ENCODE peak calls at places on chromosomes 6 and 20, in five cellular contexts. G is H1, U is HCT116, B is K562, X is HepG2. W is an unnamed sample.
A peak's percentile ranks its signal among the peaks of the same experiment; 100 is the strongest.

GRCh38 chr20:10171864-10172751 is 46.5 kb upstream of the SNAP25 start:
- DNase-seq in U (no peak), B (no peak), X (no peak), G (peak; percentile 66), W (peak; percentile 89)

GRCh38 chr6:10759884-10760329 is 12.3 kb downstream of the TMEM14B start:
- DNase-seq in U (peak; percentile 78), X (no peak), B (no peak), G (no peak), W (no peak)

GRCh38 chr6:156021746-156022396 is 566.2 kb upstream of the NOX3 start:
- DNase-seq in G (no peak), B (no peak), U (no peak), X (no peak), W (no peak)

GRCh38 chr20:58389324-58389967 is 417 bp downstream of the VAPB start:
- DNase-seq in B (peak; percentile 55), G (no peak), X (peak; percentile 26), U (no peak), W (peak; percentile 74)

GRCh38 chr20:18310592-18310991 is 22.3 kb downstream of the ZNF133 start:
- DNase-seq in G (no peak), B (no peak), U (no peak), X (no peak), W (no peak)

GRCh38 chr6:78538002-78538401 is 329.3 kb upstream of the IRAK1BP1 start:
- DNase-seq in U (no peak), G (no peak), X (no peak), B (no peak), W (no peak)

GRCh38 chr6:158503846-158504245 is 56.0 kb upstream of the TMEM181 start:
- DNase-seq in B (no peak), G (no peak), U (no peak), X (no peak), W (no peak)

GRCh38 chr6:4814212-4814611 is 38.0 kb downstream of the CDYL start:
- DNase-seq in U (no peak), X (no peak), B (no peak), G (no peak), W (no peak)

GRCh38 chr6:35386989-35387388 is 44.6 kb downstream of the PPARD start:
- DNase-seq in X (no peak), B (no peak), U (no peak), G (no peak), W (no peak)

GRCh38 chr20:25632940-25633790 is 9.4 kb upstream of the NANP start:
- DNase-seq in B (no peak), G (no peak), U (no peak), X (no peak), W (no peak)

GRCh38 chr6:15385521-15385920 is 139.7 kb downstream of the JARID2 start:
- DNase-seq in B (no peak), X (no peak), G (no peak), U (no peak), W (no peak)

GRCh38 chr6:15386756-15387112 is 140.9 kb downstream of the JARID2 start:
- DNase-seq in B (no peak), U (no peak), G (no peak), X (no peak), W (no peak)

GRCh38 chr6:15386110-15386755 is 140.4 kb downstream of the JARID2 start:
- DNase-seq in G (no peak), U (no peak), X (no peak), B (no peak), W (no peak)

GRCh38 chr6:15389079-15389758 is 143.3 kb downstream of the JARID2 start:
- DNase-seq in G (no peak), B (no peak), X (no peak), U (no peak), W (no peak)

GRCh38 chr6:15387118-15387517 is 141.2 kb downstream of the JARID2 start:
- DNase-seq in U (no peak), X (no peak), G (no peak), B (no peak), W (no peak)
- TF ChIP-seq JUND in U (no peak), X (no peak), G (no peak), B (no peak), W (no peak)

GRCh38 chr20:62702008-62702290 is 6.7 kb upstream of the NTSR1 start:
- DNase-seq in U (no peak), X (no peak), B (no peak), G (no peak), W (no peak)
- H3K27me3 ChIP-seq in U (no peaks in the 10 kb centered on the region), X (peaks cover 100% of the 10 kb centered on the region), B (peaks cover 55% of the 10 kb centered on the region), G (peaks cover 2% of the 10 kb centered on the region), W (no peaks in the 10 kb centered on the region)

DNA sequence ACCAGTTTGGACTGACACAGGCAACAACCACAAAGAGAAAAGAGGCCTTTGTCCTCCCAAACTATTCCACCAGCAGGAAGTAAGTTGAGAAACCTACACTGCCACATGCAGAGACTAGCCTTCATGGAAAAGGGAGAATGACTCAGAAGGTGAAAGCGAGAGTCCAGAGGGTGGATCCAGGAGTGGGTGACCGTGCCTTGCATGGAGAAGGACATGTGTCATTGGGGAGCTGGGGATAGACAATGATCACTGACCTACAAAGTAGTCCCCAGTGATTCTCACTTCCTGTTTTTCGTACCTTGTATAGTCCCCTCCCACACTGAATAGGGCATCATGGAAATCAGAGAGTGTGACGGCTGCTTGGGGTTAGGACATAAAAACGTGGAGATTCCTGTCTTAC is 91.9 kb downstream of the MYLK4 start:
- DNase-seq in B (no peak), U (peak; percentile 10), G (no peak), X (peak; percentile 68), W (no peak)
- TF ChIP-seq JUND in B (no peak), U (peak; percentile 46), G (no peak), X (no peak), W (no peak)

GRCh38 chr20:30487947-30488926 is 769.2 kb upstream of the DEFB115 start:
- DNase-seq in B (no peak), X (no peak), G (peak; percentile 19), U (no peak), W (no peak)
- H3K27me3 ChIP-seq in B (no peaks in the 10 kb centered on the region), X (no peaks in the 10 kb centered on the region), G (no peaks in the 10 kb centered on the region), U (no peaks in the 10 kb centered on the region), W (no peaks in the 10 kb centered on the region)

GRCh38 chr6:116323863-116324262 is 44.1 kb upstream of the TSPYL1 start:
- DNase-seq in G (no peak), X (no peak), B (no peak), U (no peak), W (no peak)
- TF ChIP-seq JUND in G (no peak), X (no peak), B (no peak), U (no peak), W (no peak)

W was measured in SK-N-SH.